ENCODE peak calls at places on chromosomes 6 and 20, in eight cellular contexts. H, S, X, Q, B, E, O and L are unnamed samples.

GRCh38 chr20:13259921-13260320 is 38.8 kb downstream of the ISM1 start:
- DNase-seq in H (no peak), B (no peak), S (no peak), Q (no peak), O (no peak), E (no peak), X (no peak), L (no peak)

GRCh38 chr6:25301358-25301757 is 22.2 kb downstream of the CARMIL1 start:
- DNase-seq in H (no peak), S (peak; percentile 87), Q (no peak), O (no peak), E (no peak), B (peak; percentile 45), X (no peak), L (no peak)

GRCh38 chr6:74277749-74278148 is 581.7 kb downstream of the CD109 start:
- DNase-seq in X (no peak), E (no peak), Q (no peak), B (no peak), S (no peak), O (peak; percentile 19), H (peak; percentile 2), L (peak; percentile 25)

GRCh38 chr6:124099520-124099919 is 295.9 kb downstream of the NKAIN2 start:
- DNase-seq in X (no peak), O (no peak), Q (peak; percentile 72), E (peak; percentile 49), H (no peak), B (no peak), S (no peak), L (no peak)

GRCh38 chr20:50587291-50587961 is 77.2 kb downstream of the PTPN1 start:
- DNase-seq in H (no peak), B (no peak), X (no peak), S (no peak), O (no peak), E (no peak), Q (no peak), L (no peak)

GRCh38 chr20:54539521-54540046 is 64.2 kb downstream of the DOK5 start:
- DNase-seq in O (no peak), X (no peak), E (no peak), Q (no peak), S (no peak), H (no peak), B (no peak), L (no peak)

GRCh38 chr20:53926428-53927028 is 143.9 kb downstream of the BCAS1 start:
- DNase-seq in Q (no peak), H (no peak), X (no peak), O (peak; percentile 78), B (no peak), E (no peak), S (peak; percentile 95), L (peak; percentile 99)

GRCh38 chr6:41740366-41741162 is 5.2 kb upstream of the TFEB start:
- DNase-seq in H (no peak), E (no peak), Q (no peak), O (no peak), S (no peak), X (no peak), B (no peak), L (no peak)

DNA sequence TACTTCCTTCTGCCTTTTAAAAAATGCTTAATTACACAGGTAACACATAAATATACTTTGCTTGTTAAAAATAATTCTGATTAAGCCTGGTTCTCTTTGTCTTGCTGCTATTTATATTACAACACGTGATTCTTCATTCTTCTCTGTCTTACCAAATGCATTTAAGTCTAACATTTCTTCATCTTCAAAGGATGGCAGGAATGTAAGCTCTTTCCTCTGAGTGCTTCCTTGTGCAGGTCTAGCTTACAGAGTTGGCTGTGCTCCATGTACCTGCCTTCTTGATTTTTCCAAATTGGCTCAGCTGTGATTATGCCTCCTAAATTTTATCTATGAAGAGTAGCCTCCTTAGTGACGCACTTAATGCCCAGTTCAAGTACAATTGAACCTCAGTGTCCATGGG is 44.4 kb downstream of the RNF144B start:
- DNase-seq in X (no peak), E (no peak), O (no peak), H (no peak), S (no peak), Q (no peak), B (no peak), L (no peak)
- TF ChIP-seq EZH2phosphoT487 in X (no peak), E (no peak), O (no peak), H (no peak), S (no peak), Q (no peak), B (no peak), L (no peak)

DNA sequence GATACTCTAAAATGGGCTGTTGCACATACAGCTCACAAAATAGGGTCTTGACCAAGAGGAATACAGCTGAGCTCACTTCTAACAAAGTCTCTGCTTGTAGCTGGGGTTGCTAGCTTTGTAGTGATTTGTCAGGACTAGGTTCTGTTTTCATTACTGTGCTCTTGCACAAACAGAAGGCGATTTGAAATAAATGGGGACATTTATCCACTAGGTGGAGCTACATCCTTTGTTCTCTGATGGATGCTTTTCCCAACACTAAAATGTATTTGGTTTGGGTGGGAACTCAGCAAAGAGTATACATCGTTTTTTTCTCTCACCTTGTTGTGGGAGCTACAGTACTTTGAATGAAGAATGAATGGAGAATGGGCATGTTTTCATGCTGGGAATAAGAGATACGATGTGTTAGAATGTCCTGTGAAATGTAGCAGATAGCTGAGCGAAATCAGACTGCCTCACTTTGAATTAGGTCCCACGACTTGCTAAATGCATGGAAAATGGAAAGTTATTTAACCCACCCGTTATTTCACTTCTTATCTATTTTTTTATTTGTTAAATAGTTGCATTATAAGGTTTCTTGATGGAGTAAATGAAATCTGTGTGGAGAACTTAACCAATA is 494.7 kb upstream of the MAP3K7 start:
- DNase-seq in Q (peak; percentile 71), S (peak; percentile 50), E (peak; percentile 84), B (peak; percentile 41), O (peak; percentile 79), H (peak; percentile 46), X (peak; percentile 3), L (peak; percentile 55)
- TF ChIP-seq EZH2phosphoT487 in Q (no peak), S (no peak), E (no peak), B (no peak), O (no peak), H (no peak), X (no peak), L (no peak)

DNA sequence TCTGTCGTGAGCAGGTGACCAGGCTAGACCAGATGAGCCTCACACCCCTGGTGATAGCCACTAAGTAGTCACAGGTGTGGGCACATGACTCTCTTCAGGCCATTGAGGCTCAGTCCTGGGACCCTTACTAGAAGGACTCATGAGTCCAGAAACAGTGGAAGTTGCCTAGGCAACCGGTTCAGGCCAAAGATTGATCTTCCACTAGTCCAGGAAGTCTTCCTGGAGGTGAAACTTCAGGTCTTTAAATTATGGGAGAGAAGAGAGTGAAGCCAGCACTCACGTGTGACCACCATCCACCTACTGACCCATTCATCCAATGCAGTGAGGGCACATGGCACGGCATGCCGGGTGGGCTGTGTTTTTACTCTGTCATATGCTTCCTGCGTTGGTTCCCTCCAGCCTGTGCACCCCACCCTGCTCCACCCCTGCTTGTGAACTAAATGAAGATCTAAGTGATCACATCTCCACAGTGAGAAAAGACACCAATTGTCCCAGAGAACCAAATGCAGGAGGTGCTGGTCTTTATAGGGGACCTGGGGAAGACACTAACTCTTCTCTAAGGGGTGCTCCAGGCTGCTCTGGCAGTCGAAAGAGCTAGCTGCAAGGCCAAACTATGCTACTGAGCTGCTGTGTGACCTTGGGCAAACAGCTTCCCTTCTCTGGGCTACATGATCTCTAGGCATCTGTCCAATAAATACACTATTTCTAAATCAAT is 12.5 kb upstream of the STX16 start:
- DNase-seq in S (no peak), E (no peak), H (no peak), X (no peak), B (no peak), Q (no peak), O (no peak), L (no peak)
- TF ChIP-seq EZH2phosphoT487 in S (no peak), E (no peak), H (no peak), X (no peak), B (no peak), Q (no peak), O (no peak), L (no peak)

GRCh38 chr20:2981646-2982045 is 61.8 kb upstream of the GNRH2 start:
- DNase-seq in B (no peak), Q (no peak), H (no peak), S (no peak), O (no peak), E (no peak), X (no peak), L (no peak)
- TF ChIP-seq EZH2phosphoT487 in B (no peak), Q (no peak), H (no peak), S (no peak), O (no peak), E (no peak), X (no peak), L (no peak)

DNA sequence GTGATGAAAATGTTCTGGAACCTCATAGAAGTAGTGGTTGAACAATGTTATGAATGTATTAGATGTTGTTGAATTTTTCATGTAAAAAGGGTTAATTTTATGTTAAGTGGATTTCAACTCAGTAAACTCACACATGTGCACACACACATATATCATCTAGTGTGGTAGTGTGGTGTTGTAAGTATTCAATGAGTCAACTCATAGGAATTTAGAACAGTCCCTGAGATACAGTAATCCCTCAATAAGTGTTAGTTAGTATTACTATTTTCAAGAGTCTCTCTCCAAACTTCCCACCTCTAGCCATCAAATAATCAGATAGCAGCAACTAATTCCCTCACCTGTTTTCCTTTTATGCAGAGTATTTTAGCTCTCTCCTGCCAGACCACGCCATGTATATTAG is 563.0 kb upstream of the JARID2 start:
- DNase-seq in O (no peak), X (no peak), H (no peak), B (no peak), Q (no peak), E (no peak), S (no peak), L (peak; percentile 66)
- TF ChIP-seq EZH2phosphoT487 in O (no peak), X (no peak), H (no peak), B (no peak), Q (no peak), E (no peak), S (no peak), L (no peak)

GRCh38 chr6:9121551-9121950 is 686.2 kb upstream of the SLC35B3 start:
- DNase-seq in S (no peak), H (no peak), X (no peak), E (no peak), O (no peak), Q (no peak), B (no peak), L (peak; percentile 73)

GRCh38 chr6:9112548-9112947 is 677.2 kb upstream of the SLC35B3 start:
- DNase-seq in X (no peak), H (no peak), E (peak; percentile 30), Q (peak; percentile 87), B (no peak), O (no peak), S (no peak), L (no peak)

DNA sequence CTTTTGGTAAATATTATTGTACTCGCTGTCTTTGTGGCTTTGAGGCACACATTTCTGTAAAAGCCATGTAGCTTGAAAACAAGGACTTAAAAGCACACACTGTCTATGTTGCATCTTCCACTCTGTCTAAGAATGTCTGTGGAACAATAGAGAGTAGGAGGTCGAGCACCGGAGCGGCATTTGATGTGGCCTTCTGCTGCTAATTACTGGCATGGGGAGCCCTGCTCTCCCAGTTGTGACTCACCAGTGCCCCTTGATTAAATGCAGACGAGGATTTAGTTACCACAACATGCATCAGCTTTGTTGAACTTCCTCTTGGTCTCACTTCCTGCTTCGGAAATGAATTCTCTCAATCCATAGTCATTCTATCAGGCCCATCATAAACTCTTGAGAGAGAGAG is 680.7 kb upstream of the SLC35B3 start:
- DNase-seq in S (no peak), X (no peak), E (no peak), O (no peak), B (no peak), H (no peak), Q (no peak), L (peak; percentile 78)
- TF ChIP-seq EZH2phosphoT487 in S (no peak), X (no peak), E (no peak), O (no peak), B (no peak), H (no peak), Q (no peak), L (no peak)